ENCODE peak calls at places on chromosome 4, in four cellular contexts. H is body of pancreas, E is HepG2, U is spleen. O is an unnamed sample. For H3K4me1, the result is how much of the 10 kb centered on the place peaks cover.

GRCh38 chr4:153402366-153402765 is 57.9 kb downstream of the MND1 start:
- DNase-seq in E (no peak), U (no peak), H (no peak), O (no peak)

GRCh38 chr4:135098061-135098460 is 896.5 kb upstream of the PABPC4L start:
- DNase-seq in E (no peak), U (no peak), H (no peak), O (no peak)

GRCh38 chr4:95544433-95545103 is 4.2 kb downstream of the UNC5C start:
- DNase-seq in E (no peak), U (no peak), H (no peak), O (no peak)

GRCh38 chr4:161990721-161991120 is 173.1 kb downstream of the FSTL5 start:
- DNase-seq in E (no peak), H (no peak), U (no peak), O (no peak)

GRCh38 chr4:39046243-39046642 is 14.0 kb upstream of the TMEM156 start:
- DNase-seq in U (peak), H (no peak), E (peak), O (no peak)

GRCh38 chr4:63316633-63317032 is 1092.6 kb downstream of the TECRL start:
- DNase-seq in U (no peak), H (no peak), E (no peak), O (no peak)

GRCh38 chr4:174948826-174949225 is 30.7 kb downstream of the ADAM29 start:
- DNase-seq in E (no peak), H (no peak), U (peak), O (no peak)

GRCh38 chr4:165208741-165209388 is 1.5 kb downstream of the KLHL2 start:
- DNase-seq in H (no peak), U (no peak), E (no peak), O (no peak)

GRCh38 chr4:128241425-128241913 is 46.1 kb downstream of the PGRMC2 start:
- DNase-seq in H (no peak), E (peak), U (no peak), O (no peak)

GRCh38 chr4:153383131-153383530 is 38.6 kb downstream of the MND1 start:
- DNase-seq in H (no peak), E (no peak), U (no peak), O (no peak)

GRCh38 chr4:177265729-177266128 is 43.9 kb upstream of the NEIL3 start:
- DNase-seq in H (no peak), U (no peak), E (peak), O (no peak)

GRCh38 chr4:113760094-113760851 is 1.3 kb downstream of the CAMK2D start:
- DNase-seq in E (no peak), U (peak), H (peak), O (peak)

GRCh38 chr4:172927096-172927495 is 241.5 kb upstream of the GALNT7 start:
- DNase-seq in E (no peak), U (no peak), H (no peak), O (no peak)

GRCh38 chr4:91497892-91498291 is 805.9 kb upstream of the GRID2 start:
- DNase-seq in H (no peak), U (no peak), E (no peak), O (no peak)

GRCh38 chr4:186294160-186294559 is 28.2 kb downstream of the F11 start:
- DNase-seq in H (no peak), U (no peak), E (no peak), O (no peak)

GRCh38 chr4:120731561-120731960 is 191.0 kb downstream of the PRDM5 start:
- DNase-seq in E (no peak), U (no peak), H (no peak), O (no peak)

GRCh38 chr4:128338634-128339355 is 51.2 kb upstream of the PGRMC2 start:
- DNase-seq in H (no peak), U (no peak), E (no peak), O (no peak)

GRCh38 chr4:27017623-27018022 is 157.0 kb downstream of the STIM2 start:
- DNase-seq in U (no peak), E (no peak), H (no peak), O (no peak)

GRCh38 chr4:98284640-98285046 is 23.5 kb downstream of the RAP1GDS1 start:
- DNase-seq in E (no peak), H (no peak), U (no peak), O (no peak)

GRCh38 chr4:57554693-57555092 is 444.5 kb upstream of the IGFBP7 start:
- DNase-seq in H (no peak), E (no peak), U (no peak), O (no peak)

GRCh38 chr4:14446904-14447303 is 555.4 kb upstream of the CPEB2 start:
- DNase-seq in H (no peak), U (no peak), E (no peak), O (no peak)

GRCh38 chr4:1092983-1093361 is 20.4 kb downstream of the RNF212 start:
- DNase-seq in H (no peak), E (no peak), U (peak), O (no peak)

GRCh38 chr4:55819634-55820033 is at the start of gene EXOC1L:
- DNase-seq in H (no peak), E (peak), U (no peak), O (no peak)

GRCh38 chr4:112270051-112270450 is 15.7 kb downstream of the TIFA start:
- DNase-seq in U (no peak), E (no peak), H (no peak), O (no peak)

GRCh38 chr4:38523524-38524448 is 140.2 kb upstream of the KLF3 start:
- DNase-seq in E (no peak), H (no peak), U (no peak), O (no peak)

GRCh38 chr4:185955817-185956542 is 113.0 kb upstream of the TLR3 start:
- DNase-seq in E (no peak), H (no peak), U (no peak), O (no peak)

GRCh38 chr4:183757105-183757504 is 98.0 kb downstream of the TRAPPC11 start:
- DNase-seq in E (no peak), H (no peak), U (no peak), O (no peak)

GRCh38 chr4:152206646-152207435 is 329.1 kb downstream of the FBXW7 start:
- DNase-seq in U (no peak), H (no peak), E (no peak), O (no peak)

GRCh38 chr4:148834804-148835598 is 392.8 kb upstream of the NR3C2 start:
- DNase-seq in E (no peak), U (no peak), H (no peak), O (no peak)

GRCh38 chr4:37629713-37630112 is 56.5 kb downstream of the RELL1 start:
- DNase-seq in H (no peak), E (no peak), U (no peak), O (no peak)

DNA sequence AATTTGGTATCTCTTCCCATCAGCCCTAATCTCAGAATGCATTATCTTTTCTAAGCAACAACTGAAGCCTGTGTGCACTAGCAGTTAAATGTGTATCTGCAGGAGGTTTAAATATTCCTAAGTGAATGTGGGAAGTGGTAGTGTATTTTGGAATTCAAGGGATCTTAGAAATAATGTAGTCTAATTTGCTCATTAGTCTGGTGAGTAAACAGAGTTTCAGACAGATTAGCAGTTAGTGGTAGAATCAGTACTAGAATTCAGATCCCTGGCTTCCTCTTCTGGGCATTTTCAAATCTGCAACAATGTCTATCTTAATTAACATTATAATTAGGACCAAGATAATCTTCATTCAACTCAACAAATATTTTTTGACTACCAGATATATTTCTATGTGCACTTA is 11.7 kb upstream of the CXCL2 start:
- DNase-seq in H (no peak), E (no peak), U (no peak), O (no peak)
- H3K4me3 ChIP-seq in H (no peak), E (no peak), U (no peak), O (no peak)

GRCh38 chr4:21209854-21210253 is 509.6 kb downstream of the PACRGL start:
- DNase-seq in E (no peak), H (no peak), U (no peak), O (no peak)
- TF ChIP-seq POLR2A in E (no peak), H (no peak), U (no peak), O (no peak)

GRCh38 chr4:3337357-3337732 is 44.5 kb downstream of the RGS12 start:
- DNase-seq in U (no peak), E (no peak), H (no peak), O (no peak)
- H3K4me1 ChIP-seq in U (under half), E (under half), H (under half), O (under half)

DNA sequence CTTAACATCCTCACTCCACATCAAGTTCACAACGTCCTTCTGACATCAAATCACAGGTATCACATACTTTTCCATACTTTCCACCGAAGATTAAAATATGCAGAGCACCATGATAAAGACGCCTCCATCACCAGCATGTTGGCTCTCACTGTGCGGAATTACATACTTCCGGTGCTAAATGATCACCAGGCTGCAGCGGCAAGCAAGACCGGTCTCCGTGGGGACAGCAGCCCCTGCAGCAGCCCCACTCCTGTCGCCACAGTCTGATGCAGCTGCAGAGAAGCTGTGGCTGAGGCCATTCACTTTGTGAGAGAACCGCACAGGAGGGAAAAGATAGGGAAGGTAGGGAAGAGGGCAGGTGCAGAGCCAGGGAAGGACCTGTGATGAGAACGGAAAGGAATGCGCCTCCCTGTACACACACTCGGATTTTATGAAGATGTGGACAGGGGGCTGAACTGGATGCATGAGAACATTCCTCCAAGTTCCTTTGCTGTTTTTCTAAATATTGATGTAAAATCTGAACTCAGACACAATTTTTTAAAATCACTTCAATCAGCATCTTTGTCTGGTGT is 38.3 kb downstream of the AFAP1 start:
- DNase-seq in E (no peak), H (no peak), U (no peak), O (no peak)
- H3K4me3 ChIP-seq in E (no peak), H (no peak), U (no peak), O (no peak)

GRCh38 chr4:69759189-69759604 is 1.2 kb downstream of the SULT1B1 start:
- DNase-seq in U (no peak), H (no peak), E (no peak), O (no peak)
- TF ChIP-seq POLR2A in U (no peak), H (no peak), E (no peak), O (no peak)

DNA sequence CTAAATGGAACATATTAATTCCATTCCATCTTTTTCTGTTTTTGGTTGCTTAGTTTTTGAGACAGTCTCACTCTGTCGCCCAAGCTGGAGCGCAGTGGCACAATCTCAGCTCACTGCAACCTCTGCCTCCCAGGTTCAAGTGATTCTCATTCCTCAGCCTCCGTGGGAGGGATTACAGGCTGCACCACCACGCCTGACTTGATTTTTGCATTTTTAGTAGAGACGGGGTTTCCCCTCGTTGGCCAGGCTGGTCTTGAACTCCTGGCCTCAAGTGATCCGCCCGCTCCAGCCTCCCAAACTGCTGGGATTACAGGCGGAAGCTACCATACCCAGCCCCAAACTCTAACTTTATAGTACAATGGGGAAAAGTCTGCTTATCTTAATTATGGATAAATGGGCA is 11.2 kb downstream of the HNRNPD start:
- DNase-seq in E (no peak), H (no peak), U (peak), O (no peak)
- H3K4me1 ChIP-seq in E (half or more), H (half or more), U (half or more), O (half or more)

DNA sequence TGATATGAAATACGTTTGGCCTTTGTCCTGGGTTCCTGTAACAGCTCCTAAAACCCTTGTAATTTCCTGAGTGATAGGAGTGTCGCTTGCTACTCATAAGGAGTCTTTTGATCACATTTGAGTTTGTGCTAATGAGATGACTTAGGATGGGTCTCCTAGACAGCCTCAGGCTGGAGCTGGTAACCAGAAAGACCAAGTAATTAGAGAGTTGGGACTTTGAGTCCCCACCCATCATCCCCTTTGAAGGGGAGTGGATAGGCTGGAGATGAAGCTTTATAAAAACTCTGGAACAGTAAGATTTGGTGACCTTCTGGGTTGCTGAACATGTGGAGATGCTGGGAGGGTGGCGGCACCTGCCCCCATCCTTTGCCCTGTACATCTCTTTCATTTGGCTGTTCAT is 2.9 kb downstream of the SEC24B start:
- DNase-seq in E (no peak), H (no peak), U (no peak), O (no peak)
- H3K4me3 ChIP-seq in E (no peak), H (no peak), U (no peak), O (no peak)

GRCh38 chr4:137533855-137534254 is 1.6 kb upstream of the PCDH18 start:
- DNase-seq in H (no peak), U (no peak), E (no peak), O (no peak)

GRCh38 chr4:137532869-137533236 is 559 bp upstream of the PCDH18 start:
- DNase-seq in E (no peak), H (no peak), U (no peak), O (no peak)

GRCh38 chr4:137531121-137531520 is 1.2 kb downstream of the PCDH18 start:
- DNase-seq in U (no peak), E (no peak), H (no peak), O (no peak)

GRCh38 chr4:137530176-137530575 is 2.1 kb downstream of the PCDH18 start:
- DNase-seq in E (no peak), U (no peak), H (no peak), O (peak)

DNA sequence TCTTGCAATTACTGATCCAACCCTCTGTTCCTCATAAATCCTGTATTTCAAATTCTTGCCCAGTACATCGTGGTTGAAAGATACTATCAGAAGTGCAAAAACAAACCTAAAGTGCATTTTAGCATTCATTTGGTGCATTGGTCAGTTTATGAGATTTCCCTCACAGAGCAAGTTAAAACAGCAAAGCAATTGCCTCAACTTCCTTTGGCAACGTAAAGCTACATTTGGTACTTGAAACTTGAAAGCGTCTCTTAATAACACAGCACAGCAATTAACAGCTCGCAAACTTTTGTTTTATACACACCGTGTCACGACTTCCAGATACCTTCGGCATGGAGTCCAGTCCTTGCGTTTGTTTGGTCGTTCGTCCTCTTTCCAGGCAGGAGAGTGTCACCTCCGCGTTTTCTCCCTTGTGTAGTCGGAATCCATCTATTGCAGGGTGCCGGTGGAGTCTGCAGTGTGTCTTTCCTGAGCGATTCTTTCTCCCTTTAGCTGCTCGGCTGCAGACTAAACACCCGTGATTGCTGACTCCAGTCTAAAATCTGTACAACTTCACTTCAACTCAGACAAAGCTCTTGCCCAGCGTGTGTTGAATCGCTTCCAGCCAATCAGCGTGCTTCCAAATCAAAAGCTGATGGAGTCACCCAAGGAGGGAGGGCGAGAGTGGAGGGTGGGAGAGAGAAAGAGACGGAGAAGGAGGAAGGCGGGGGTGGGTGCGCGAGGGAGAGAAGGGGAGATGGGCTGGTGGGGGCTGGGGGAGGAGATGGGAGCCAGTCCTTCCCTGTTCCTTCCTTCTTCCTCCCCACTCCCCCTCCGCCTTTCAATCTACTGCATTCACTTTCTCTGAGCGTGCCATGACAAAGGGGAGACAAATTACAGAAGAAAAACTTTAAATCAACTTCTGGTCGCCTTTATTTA is at the start of gene PCDH18:
- DNase-seq in E (no peak), U (no peak), H (peak), O (peak)
- TF ChIP-seq POLR2A in E (no peak), U (peak), H (peak), O (peak)

O was measured in gastrocnemius medialis.